ENCODE peak calls at places on chromosomes 7 and 10, in six cellular contexts. One of them, this sample, is unnamed.

GRCh38 chr7:101100858-101101847 is 15.9 kb downstream of the TRIM56 start:
- DNase-seq in A549: no peak
- DNase-seq in stomach: no peak
- DNase-seq in transverse colon: no peak
- DNase-seq in thyroid gland: no peak
- DNase-seq in body of pancreas: no peak
- DNase-seq in this sample: no peak

GRCh38 chr10:60396766-60397165 is 7.1 kb upstream of the ANK3 start:
- DNase-seq in A549: no peak
- DNase-seq in stomach: no peak
- DNase-seq in transverse colon: no peak
- DNase-seq in thyroid gland: no peak
- DNase-seq in body of pancreas: no peak
- DNase-seq in this sample: no peak

GRCh38 chr10:83978681-83979383 is 160.5 kb upstream of the GHITM start:
- DNase-seq in A549: no peak
- DNase-seq in stomach: no peak
- DNase-seq in transverse colon: no peak
- DNase-seq in thyroid gland: no peak
- DNase-seq in body of pancreas: no peak
- DNase-seq in this sample: no peak

GRCh38 chr7:33107136-33108066 is 1.8 kb downstream of the RP9 start:
- DNase-seq in A549: peak
- DNase-seq in stomach: peak
- DNase-seq in transverse colon: peak
- DNase-seq in thyroid gland: peak
- DNase-seq in body of pancreas: peak
- DNase-seq in this sample: peak

GRCh38 chr7:135490783-135491182 is 19.1 kb downstream of the CNOT4 start:
- DNase-seq in A549: no peak
- DNase-seq in stomach: peak
- DNase-seq in transverse colon: no peak
- DNase-seq in thyroid gland: no peak
- DNase-seq in body of pancreas: peak
- DNase-seq in this sample: peak

GRCh38 chr7:30888783-30889182 is 22.9 kb upstream of the AQP1 start:
- DNase-seq in A549: no peak
- DNase-seq in stomach: no peak
- DNase-seq in transverse colon: no peak
- DNase-seq in thyroid gland: peak
- DNase-seq in body of pancreas: no peak
- DNase-seq in this sample: no peak

GRCh38 chr10:71083457-71083975 is 128.9 kb upstream of the UNC5B start:
- DNase-seq in A549: no peak
- DNase-seq in stomach: peak
- DNase-seq in transverse colon: no peak
- DNase-seq in thyroid gland: no peak
- DNase-seq in body of pancreas: no peak
- DNase-seq in this sample: no peak

GRCh38 chr10:1609596-1609995 is 127.7 kb downstream of the ADARB2 start:
- DNase-seq in A549: no peak
- DNase-seq in stomach: no peak
- DNase-seq in transverse colon: no peak
- DNase-seq in thyroid gland: no peak
- DNase-seq in body of pancreas: no peak
- DNase-seq in this sample: no peak

GRCh38 chr10:71294091-71294561 is 24.9 kb upstream of the SLC29A3 start:
- DNase-seq in A549: no peak
- DNase-seq in stomach: no peak
- DNase-seq in transverse colon: no peak
- DNase-seq in thyroid gland: peak
- DNase-seq in body of pancreas: no peak
- DNase-seq in this sample: no peak

GRCh38 chr10:5545426-5545777 is 20.6 kb downstream of the CALML3 start:
- DNase-seq in A549: no peak
- DNase-seq in stomach: no peak
- DNase-seq in transverse colon: no peak
- DNase-seq in thyroid gland: no peak
- DNase-seq in body of pancreas: peak
- DNase-seq in this sample: no peak

GRCh38 chr7:81682873-81683272 is 87.0 kb downstream of the HGF start:
- DNase-seq in A549: no peak
- DNase-seq in stomach: no peak
- DNase-seq in transverse colon: no peak
- DNase-seq in thyroid gland: no peak
- DNase-seq in body of pancreas: no peak
- DNase-seq in this sample: no peak

GRCh38 chr7:79353720-79354468 is 99.6 kb downstream of the MAGI2 start:
- DNase-seq in A549: no peak
- DNase-seq in stomach: no peak
- DNase-seq in transverse colon: no peak
- DNase-seq in thyroid gland: no peak
- DNase-seq in body of pancreas: no peak
- DNase-seq in this sample: no peak

GRCh38 chr10:80530816-80531215 is 6.9 kb upstream of the SH2D4B start:
- DNase-seq in A549: no peak
- DNase-seq in stomach: no peak
- DNase-seq in transverse colon: no peak
- DNase-seq in thyroid gland: no peak
- DNase-seq in body of pancreas: no peak
- DNase-seq in this sample: no peak

GRCh38 chr7:21867816-21868646 is 77.7 kb downstream of the CDCA7L start:
- DNase-seq in A549: no peak
- DNase-seq in stomach: no peak
- DNase-seq in transverse colon: no peak
- DNase-seq in thyroid gland: no peak
- DNase-seq in body of pancreas: no peak
- DNase-seq in this sample: no peak

GRCh38 chr7:115183431-115184057 is 261.6 kb downstream of the MDFIC start:
- DNase-seq in A549: no peak
- DNase-seq in stomach: no peak
- DNase-seq in transverse colon: no peak
- DNase-seq in thyroid gland: no peak
- DNase-seq in body of pancreas: no peak
- DNase-seq in this sample: no peak

GRCh38 chr10:92047215-92047614 is 123.6 kb downstream of the BTAF1 start:
- DNase-seq in A549: no peak
- DNase-seq in stomach: no peak
- DNase-seq in transverse colon: no peak
- DNase-seq in thyroid gland: no peak
- DNase-seq in body of pancreas: no peak
- DNase-seq in this sample: no peak

GRCh38 chr7:37684927-37685326 is 1.4 kb downstream of the GPR141 start:
- DNase-seq in A549: no peak
- DNase-seq in stomach: no peak
- DNase-seq in transverse colon: no peak
- DNase-seq in thyroid gland: no peak
- DNase-seq in body of pancreas: no peak
- DNase-seq in this sample: no peak

GRCh38 chr7:14583518-14583917 is 319.0 kb downstream of the DGKB start:
- DNase-seq in A549: no peak
- DNase-seq in stomach: no peak
- DNase-seq in transverse colon: no peak
- DNase-seq in thyroid gland: no peak
- DNase-seq in body of pancreas: no peak
- DNase-seq in this sample: no peak

GRCh38 chr10:80530251-80530650 is 7.5 kb upstream of the SH2D4B start:
- DNase-seq in A549: peak
- DNase-seq in stomach: no peak
- DNase-seq in transverse colon: peak
- DNase-seq in thyroid gland: no peak
- DNase-seq in body of pancreas: peak
- DNase-seq in this sample: peak

GRCh38 chr10:70478191-70479160 is at the start of gene PALD1:
- DNase-seq in A549: peak
- DNase-seq in stomach: peak
- DNase-seq in transverse colon: peak
- DNase-seq in thyroid gland: peak
- DNase-seq in body of pancreas: peak
- DNase-seq in this sample: no peak

GRCh38 chr7:98223351-98223897 is 12.2 kb downstream of the BHLHA15 start:
- DNase-seq in A549: no peak
- DNase-seq in stomach: no peak
- DNase-seq in transverse colon: no peak
- DNase-seq in thyroid gland: no peak
- DNase-seq in body of pancreas: no peak
- DNase-seq in this sample: no peak

GRCh38 chr7:94602181-94602580 is 53.8 kb downstream of the SGCE start:
- DNase-seq in A549: no peak
- DNase-seq in stomach: no peak
- DNase-seq in transverse colon: no peak
- DNase-seq in thyroid gland: no peak
- DNase-seq in body of pancreas: no peak
- DNase-seq in this sample: no peak

GRCh38 chr7:47734287-47734948 is 152.5 kb upstream of the TNS3 start:
- DNase-seq in A549: no peak
- DNase-seq in stomach: peak
- DNase-seq in transverse colon: no peak
- DNase-seq in thyroid gland: no peak
- DNase-seq in body of pancreas: no peak
- DNase-seq in this sample: no peak

GRCh38 chr7:106493041-106493731 is 167.8 kb downstream of the CCDC71L start:
- DNase-seq in A549: no peak
- DNase-seq in stomach: peak
- DNase-seq in transverse colon: peak
- DNase-seq in thyroid gland: peak
- DNase-seq in body of pancreas: peak
- DNase-seq in this sample: peak

GRCh38 chr10:124146491-124146890 is 53.1 kb upstream of the CHST15 start:
- DNase-seq in A549: no peak
- DNase-seq in stomach: no peak
- DNase-seq in transverse colon: no peak
- DNase-seq in thyroid gland: no peak
- DNase-seq in body of pancreas: no peak
- DNase-seq in this sample: no peak

GRCh38 chr10:11144626-11145497 is 127.2 kb downstream of the CELF2 start:
- DNase-seq in A549: no peak
- DNase-seq in stomach: no peak
- DNase-seq in transverse colon: no peak
- DNase-seq in thyroid gland: no peak
- DNase-seq in body of pancreas: no peak
- DNase-seq in this sample: no peak

GRCh38 chr7:41003031-41003925 is 699.6 kb downstream of the INHBA start:
- DNase-seq in A549: no peak
- DNase-seq in stomach: peak
- DNase-seq in transverse colon: peak
- DNase-seq in thyroid gland: peak
- DNase-seq in body of pancreas: peak
- DNase-seq in this sample: peak

GRCh38 chr10:75111367-75111905 is at the start of gene SAMD8:
- DNase-seq in A549: no peak
- DNase-seq in stomach: peak
- DNase-seq in transverse colon: peak
- DNase-seq in thyroid gland: peak
- DNase-seq in body of pancreas: peak
- DNase-seq in this sample: peak
- TF ChIP-seq POLR2A in A549: peak
- TF ChIP-seq POLR2A in stomach: peak
- TF ChIP-seq POLR2A in transverse colon: peak
- TF ChIP-seq POLR2A in thyroid gland: peak
- TF ChIP-seq POLR2A in body of pancreas: peak
- TF ChIP-seq POLR2A in this sample: peak

GRCh38 chr10:112224933-112225529 is 41.5 kb upstream of the GPAM start:
- DNase-seq in A549: no peak
- DNase-seq in stomach: no peak
- DNase-seq in transverse colon: no peak
- DNase-seq in thyroid gland: no peak
- DNase-seq in body of pancreas: no peak
- DNase-seq in this sample: no peak

GRCh38 chr10:112221545-112221944 is 38.0 kb upstream of the GPAM start:
- DNase-seq in A549: no peak
- DNase-seq in stomach: no peak
- DNase-seq in transverse colon: no peak
- DNase-seq in thyroid gland: no peak
- DNase-seq in body of pancreas: no peak
- DNase-seq in this sample: no peak

GRCh38 chr10:112225771-112226438 is 42.3 kb upstream of the GPAM start:
- DNase-seq in A549: no peak
- DNase-seq in stomach: no peak
- DNase-seq in transverse colon: no peak
- DNase-seq in thyroid gland: no peak
- DNase-seq in body of pancreas: no peak
- DNase-seq in this sample: no peak

GRCh38 chr10:112222799-112223198 is 39.2 kb upstream of the GPAM start:
- DNase-seq in A549: no peak
- DNase-seq in stomach: no peak
- DNase-seq in transverse colon: no peak
- DNase-seq in thyroid gland: no peak
- DNase-seq in body of pancreas: no peak
- DNase-seq in this sample: no peak

GRCh38 chr10:112223725-112224124 is 40.2 kb upstream of the GPAM start:
- DNase-seq in A549: no peak
- DNase-seq in stomach: no peak
- DNase-seq in transverse colon: no peak
- DNase-seq in thyroid gland: no peak
- DNase-seq in body of pancreas: no peak
- DNase-seq in this sample: no peak
- TF ChIP-seq POLR2A in A549: no peak
- TF ChIP-seq POLR2A in stomach: no peak
- TF ChIP-seq POLR2A in transverse colon: no peak
- TF ChIP-seq POLR2A in thyroid gland: no peak
- TF ChIP-seq POLR2A in body of pancreas: no peak
- TF ChIP-seq POLR2A in this sample: no peak

GRCh38 chr10:130136214-130137076 is at the start of gene GLRX3:
- DNase-seq in A549: peak
- DNase-seq in stomach: peak
- DNase-seq in transverse colon: peak
- DNase-seq in thyroid gland: peak
- DNase-seq in body of pancreas: peak
- DNase-seq in this sample: peak
- TF ChIP-seq POLR2A in A549: peak
- TF ChIP-seq POLR2A in stomach: no peak
- TF ChIP-seq POLR2A in transverse colon: peak
- TF ChIP-seq POLR2A in thyroid gland: peak
- TF ChIP-seq POLR2A in body of pancreas: peak
- TF ChIP-seq POLR2A in this sample: peak

DNA sequence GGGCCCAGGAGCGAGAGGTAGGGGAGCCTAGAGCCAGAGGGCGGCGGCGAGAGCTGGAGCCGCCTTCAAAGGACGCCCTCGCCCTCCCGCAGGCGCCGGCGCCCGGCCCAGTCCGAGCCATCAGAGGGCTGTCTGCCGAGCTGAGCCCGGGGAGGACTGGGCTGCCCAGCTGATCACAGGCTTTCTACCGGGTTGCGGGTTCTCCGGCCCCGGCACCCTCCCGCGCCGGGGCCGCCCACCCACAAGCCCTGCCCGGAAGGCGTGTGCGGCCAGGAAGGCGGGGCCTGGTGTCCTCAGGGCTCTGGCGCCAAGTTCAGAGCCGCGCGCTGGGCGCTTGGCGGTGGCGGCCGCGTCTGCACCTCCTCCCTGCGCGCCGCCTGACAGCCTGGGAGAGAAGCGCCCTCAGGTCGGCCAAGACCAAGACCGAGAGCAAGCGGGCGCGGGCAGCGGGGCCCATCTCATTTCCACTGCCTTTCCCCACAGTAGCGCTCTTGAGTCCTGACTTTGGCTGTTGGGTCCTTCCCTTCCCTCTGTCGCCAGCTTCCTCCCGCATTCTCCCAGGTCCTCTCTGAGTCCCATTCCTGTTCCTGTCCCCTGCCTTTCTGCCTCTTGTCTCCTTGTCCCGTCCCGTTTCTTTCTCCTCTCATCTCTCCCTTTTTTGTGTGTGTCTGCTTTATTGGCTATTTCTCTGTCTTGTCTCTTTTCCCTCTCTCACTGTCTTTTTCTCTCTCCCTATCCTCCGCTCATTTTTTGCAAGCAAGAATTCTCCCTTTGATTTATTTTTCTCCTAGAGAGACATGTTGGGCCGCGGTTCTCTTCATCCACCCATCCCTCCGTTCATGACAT is 60.6 kb upstream of the MSMB start:
- DNase-seq in A549: peak
- DNase-seq in stomach: peak
- DNase-seq in transverse colon: peak
- DNase-seq in thyroid gland: peak
- DNase-seq in body of pancreas: peak
- DNase-seq in this sample: peak
- TF ChIP-seq POLR2A in A549: peak
- TF ChIP-seq POLR2A in stomach: no peak
- TF ChIP-seq POLR2A in transverse colon: no peak
- TF ChIP-seq POLR2A in thyroid gland: peak
- TF ChIP-seq POLR2A in body of pancreas: no peak
- TF ChIP-seq POLR2A in this sample: peak

This sample was measured in erythroblast.